ENCODE peak calls at places on chromosomes 7 and 10, in ten cellular contexts. One of them, this sample, is unnamed.

GRCh38 chr10:113788604-113789083 is 37.2 kb downstream of the PLEKHS1 start:
- DNase-seq in HT1080: peak; percentile 86
- DNase-seq in HEK293T: no peak
- DNase-seq in hippocampal formation: no peak
- DNase-seq in activated CD8-positive, alpha-beta memory T cell treated with anti-CD3 and anti-CD28 coated beads for 24 hours: no peak
- DNase-seq in fibroblast of the conjunctiva: peak; percentile 90
- DNase-seq in COLO829: peak; percentile 34
- DNase-seq in GM04504: peak; percentile 96
- DNase-seq in Right ventricle myocardium superior: no peak
- DNase-seq in activated CD8-positive, alpha-beta T cell treated with anti-CD3 and anti-CD28 coated beads for 36 hours: no peak
- DNase-seq in this sample: peak; percentile 80

GRCh38 chr10:6244510-6244909 is 41.8 kb downstream of the PFKFB3 start:
- DNase-seq in COLO829: no peak
- DNase-seq in GM04504: no peak
- DNase-seq in Right ventricle myocardium superior: no peak
- DNase-seq in HEK293T: no peak
- DNase-seq in activated CD8-positive, alpha-beta memory T cell treated with anti-CD3 and anti-CD28 coated beads for 24 hours: no peak
- DNase-seq in hippocampal formation: no peak
- DNase-seq in fibroblast of the conjunctiva: no peak
- DNase-seq in activated CD8-positive, alpha-beta T cell treated with anti-CD3 and anti-CD28 coated beads for 36 hours: no peak
- DNase-seq in HT1080: no peak
- DNase-seq in this sample: no peak

GRCh38 chr7:34653787-34654186 is 4.2 kb upstream of the NPSR1 start:
- DNase-seq in activated CD8-positive, alpha-beta T cell treated with anti-CD3 and anti-CD28 coated beads for 36 hours: no peak
- DNase-seq in Right ventricle myocardium superior: no peak
- DNase-seq in fibroblast of the conjunctiva: no peak
- DNase-seq in hippocampal formation: no peak
- DNase-seq in COLO829: no peak
- DNase-seq in HT1080: no peak
- DNase-seq in HEK293T: no peak
- DNase-seq in activated CD8-positive, alpha-beta memory T cell treated with anti-CD3 and anti-CD28 coated beads for 24 hours: no peak
- DNase-seq in GM04504: no peak
- DNase-seq in this sample: no peak

GRCh38 chr7:95630702-95631458 is 34.6 kb upstream of the PDK4 start:
- DNase-seq in hippocampal formation: no peak
- DNase-seq in activated CD8-positive, alpha-beta T cell treated with anti-CD3 and anti-CD28 coated beads for 36 hours: no peak
- DNase-seq in COLO829: no peak
- DNase-seq in Right ventricle myocardium superior: no peak
- DNase-seq in fibroblast of the conjunctiva: no peak
- DNase-seq in activated CD8-positive, alpha-beta memory T cell treated with anti-CD3 and anti-CD28 coated beads for 24 hours: no peak
- DNase-seq in HT1080: no peak
- DNase-seq in GM04504: no peak
- DNase-seq in HEK293T: no peak
- DNase-seq in this sample: no peak

GRCh38 chr10:5496261-5497250 is 2.8 kb downstream of the CALML5 start:
- DNase-seq in GM04504: no peak
- DNase-seq in activated CD8-positive, alpha-beta memory T cell treated with anti-CD3 and anti-CD28 coated beads for 24 hours: no peak
- DNase-seq in activated CD8-positive, alpha-beta T cell treated with anti-CD3 and anti-CD28 coated beads for 36 hours: no peak
- DNase-seq in hippocampal formation: no peak
- DNase-seq in fibroblast of the conjunctiva: no peak
- DNase-seq in Right ventricle myocardium superior: no peak
- DNase-seq in HEK293T: no peak
- DNase-seq in HT1080: no peak
- DNase-seq in COLO829: no peak
- DNase-seq in this sample: no peak

GRCh38 chr7:41451826-41452225 is 251.1 kb downstream of the INHBA start:
- DNase-seq in hippocampal formation: no peak
- DNase-seq in activated CD8-positive, alpha-beta memory T cell treated with anti-CD3 and anti-CD28 coated beads for 24 hours: no peak
- DNase-seq in HEK293T: no peak
- DNase-seq in Right ventricle myocardium superior: no peak
- DNase-seq in activated CD8-positive, alpha-beta T cell treated with anti-CD3 and anti-CD28 coated beads for 36 hours: no peak
- DNase-seq in COLO829: no peak
- DNase-seq in GM04504: no peak
- DNase-seq in HT1080: peak; percentile 26
- DNase-seq in fibroblast of the conjunctiva: no peak
- DNase-seq in this sample: no peak

GRCh38 chr10:100748251-100749058 is 3.1 kb downstream of the PAX2 start:
- DNase-seq in activated CD8-positive, alpha-beta memory T cell treated with anti-CD3 and anti-CD28 coated beads for 24 hours: peak; percentile 59
- DNase-seq in Right ventricle myocardium superior: no peak
- DNase-seq in fibroblast of the conjunctiva: no peak
- DNase-seq in hippocampal formation: no peak
- DNase-seq in COLO829: no peak
- DNase-seq in HT1080: no peak
- DNase-seq in HEK293T: no peak
- DNase-seq in GM04504: no peak
- DNase-seq in activated CD8-positive, alpha-beta T cell treated with anti-CD3 and anti-CD28 coated beads for 36 hours: no peak
- DNase-seq in this sample: no peak

GRCh38 chr7:142088022-142088714 is 23.4 kb upstream of the MGAM2 start:
- DNase-seq in fibroblast of the conjunctiva: no peak
- DNase-seq in HEK293T: no peak
- DNase-seq in GM04504: no peak
- DNase-seq in HT1080: no peak
- DNase-seq in COLO829: no peak
- DNase-seq in Right ventricle myocardium superior: no peak
- DNase-seq in activated CD8-positive, alpha-beta memory T cell treated with anti-CD3 and anti-CD28 coated beads for 24 hours: no peak
- DNase-seq in activated CD8-positive, alpha-beta T cell treated with anti-CD3 and anti-CD28 coated beads for 36 hours: no peak
- DNase-seq in hippocampal formation: peak; percentile 23
- DNase-seq in this sample: no peak